ENCODE peak calls at places on chromosomes 7 and 10, in nine cellular contexts. K is left ventricle myocardium inferior, Z is ovary, T is HCT116, D is heart right ventricle, E is HepG2, J is NT2/D1, S is hepatocyte, G is kidney epithelial cell. Q is an unnamed sample. For H3K27me3, the result is how much of the 10 kb centered on the place peaks cover.

GRCh38 chr7:20895563-20895962 is 108.9 kb upstream of the SP8 start:
- DNase-seq in K (no peak), Z (no peak), T (no peak), D (no peak), E (no peak), J (no peak), S (no peak), G (no peak), Q (no peak)

GRCh38 chr10:132715791-132716680 is 69.9 kb downstream of the NKX6-2 start:
- DNase-seq in K (peak), Z (peak), T (no peak), D (peak), E (no peak), J (no peak), S (no peak), G (no peak), Q (no peak)

GRCh38 chr10:7311256-7312178 is 99.3 kb downstream of the SFMBT2 start:
- DNase-seq in K (no peak), Z (no peak), T (no peak), D (no peak), E (no peak), J (no peak), S (peak), G (peak), Q (no peak)

GRCh38 chr10:569961-570630 is 119.4 kb downstream of the DIP2C start:
- DNase-seq in K (no peak), Z (no peak), T (no peak), D (no peak), E (no peak), J (no peak), S (no peak), G (no peak), Q (no peak)

GRCh38 chr10:48248462-48248861 is 26.0 kb downstream of the FRMPD2 start:
- DNase-seq in K (no peak), Z (no peak), T (no peak), D (no peak), E (no peak), J (no peak), S (no peak), G (no peak), Q (no peak)

GRCh38 chr7:117004899-117005298 is 51.6 kb downstream of the ST7 start:
- DNase-seq in K (no peak), Z (no peak), T (no peak), D (no peak), E (no peak), J (no peak), S (no peak), G (no peak), Q (no peak)

GRCh38 chr7:114255404-114255841 is 159.2 kb upstream of the FOXP2 start:
- DNase-seq in K (no peak), Z (no peak), T (no peak), D (no peak), E (no peak), J (no peak), S (no peak), G (no peak), Q (no peak)

GRCh38 chr10:8326702-8327423 is 272.4 kb downstream of the GATA3 start:
- DNase-seq in K (no peak), Z (no peak), T (no peak), D (no peak), E (no peak), J (no peak), S (no peak), G (no peak), Q (peak)

GRCh38 chr10:930415-931325 is 835 bp downstream of the LARP4B start:
- DNase-seq in K (peak), Z (peak), T (no peak), D (peak), E (peak), J (no peak), S (peak), G (no peak), Q (no peak)

GRCh38 chr10:73493781-73494180 is 2.0 kb downstream of the PPP3CB start:
- DNase-seq in K (no peak), Z (no peak), T (no peak), D (no peak), E (no peak), J (no peak), S (no peak), G (no peak), Q (no peak)

GRCh38 chr7:145831616-145832206 is 284.9 kb upstream of the CNTNAP2 start:
- DNase-seq in K (no peak), Z (no peak), T (no peak), D (no peak), E (no peak), J (no peak), S (no peak), G (no peak), Q (no peak)

GRCh38 chr7:8991159-8991558 is 557.8 kb downstream of the NXPH1 start:
- DNase-seq in K (no peak), Z (no peak), T (no peak), D (no peak), E (no peak), J (no peak), S (no peak), G (no peak), Q (no peak)

GRCh38 chr7:33903770-33904679 is 1.3 kb upstream of the BMPER start:
- DNase-seq in K (peak), Z (peak), T (no peak), D (peak), E (peak), J (peak), S (peak), G (no peak), Q (no peak)

GRCh38 chr7:138752568-138753518 is 45.0 kb upstream of the TMEM213 start:
- DNase-seq in K (peak), Z (no peak), T (peak), D (peak), E (peak), J (no peak), S (no peak), G (peak), Q (peak)

GRCh38 chr10:101319241-101319915 is 34.6 kb upstream of the BTRC start:
- DNase-seq in K (no peak), Z (no peak), T (no peak), D (no peak), E (no peak), J (peak), S (peak), G (no peak), Q (no peak)

GRCh38 chr10:94213980-94214379 is 148.8 kb downstream of the NOC3L start:
- DNase-seq in K (no peak), Z (no peak), T (no peak), D (no peak), E (no peak), J (no peak), S (no peak), G (no peak), Q (no peak)

GRCh38 chr7:30543815-30544525 is 39.3 kb upstream of the GGCT start:
- DNase-seq in K (no peak), Z (no peak), T (no peak), D (no peak), E (no peak), J (no peak), S (no peak), G (no peak), Q (no peak)

GRCh38 chr10:76012928-76013327 is 581.5 kb downstream of the LRMDA start:
- DNase-seq in K (no peak), Z (no peak), T (no peak), D (no peak), E (no peak), J (no peak), S (no peak), G (no peak), Q (no peak)

GRCh38 chr10:26439436-26440090 is 1.4 kb downstream of the APBB1IP start:
- DNase-seq in K (no peak), Z (no peak), T (no peak), D (no peak), E (no peak), J (no peak), S (no peak), G (no peak), Q (no peak)

GRCh38 chr10:1847361-1847760 is 110.0 kb upstream of the ADARB2 start:
- DNase-seq in K (no peak), Z (no peak), T (no peak), D (no peak), E (no peak), J (no peak), S (no peak), G (no peak), Q (no peak)

GRCh38 chr10:23095966-23096813 is 811 bp downstream of the MSRB2 start:
- DNase-seq in K (peak), Z (peak), T (no peak), D (peak), E (peak), J (no peak), S (peak), G (peak), Q (peak)

GRCh38 chr7:127107601-127108007 is 145.1 kb downstream of the GRM8 start:
- DNase-seq in K (no peak), Z (no peak), T (peak), D (no peak), E (peak), J (peak), S (peak), G (peak), Q (peak)

GRCh38 chr10:5538892-5539651 is 14.3 kb downstream of the CALML3 start:
- DNase-seq in K (no peak), Z (no peak), T (no peak), D (no peak), E (no peak), J (no peak), S (no peak), G (no peak), Q (no peak)

GRCh38 chr10:22308390-22308789 is 7.8 kb upstream of the COMMD3 start:
- DNase-seq in K (no peak), Z (no peak), T (no peak), D (no peak), E (no peak), J (no peak), S (no peak), G (no peak), Q (no peak)

GRCh38 chr10:71143610-71144009 is 68.8 kb upstream of the UNC5B start:
- DNase-seq in K (no peak), Z (no peak), T (no peak), D (no peak), E (no peak), J (no peak), S (no peak), G (no peak), Q (no peak)
- H3K27me3 ChIP-seq in K (under half), Z (under half), T (under half), D (under half), E (under half), J (under half), S (under half), G (under half), Q (under half)

GRCh38 chr10:97186911-97187310 is 1.2 kb upstream of the SLIT1 start:
- DNase-seq in K (no peak), Z (no peak), T (no peak), D (no peak), E (no peak), J (no peak), S (no peak), G (no peak), Q (no peak)

GRCh38 chr10:97184971-97185325 is 811 bp downstream of the SLIT1 start:
- DNase-seq in K (no peak), Z (no peak), T (no peak), D (no peak), E (no peak), J (no peak), S (no peak), G (no peak), Q (no peak)

GRCh38 chr10:97185326-97186058 is at the start of gene SLIT1:
- DNase-seq in K (no peak), Z (no peak), T (no peak), D (no peak), E (no peak), J (no peak), S (peak), G (no peak), Q (no peak)

GRCh38 chr10:97190452-97190851 is 4.7 kb upstream of the SLIT1 start:
- DNase-seq in K (no peak), Z (no peak), T (no peak), D (no peak), E (no peak), J (no peak), S (no peak), G (no peak), Q (no peak)

GRCh38 chr10:97188234-97188847 is 2.6 kb upstream of the SLIT1 start:
- DNase-seq in K (no peak), Z (no peak), T (no peak), D (no peak), E (no peak), J (no peak), S (no peak), G (no peak), Q (no peak)
- H3K27me3 ChIP-seq in K (half or more), Z (under half), T (under half), D (half or more), E (half or more), J (under half), S (under half), G (half or more), Q (under half)

GRCh38 chr7:23450518-23450917 is 19.8 kb downstream of the IGF2BP3 start:
- DNase-seq in K (no peak), Z (no peak), T (no peak), D (no peak), E (no peak), J (no peak), S (no peak), G (no peak), Q (no peak)

GRCh38 chr7:23454880-23455526 is 15.3 kb downstream of the IGF2BP3 start:
- DNase-seq in K (no peak), Z (no peak), T (no peak), D (no peak), E (no peak), J (no peak), S (no peak), G (no peak), Q (no peak)

GRCh38 chr7:23458044-23458443 is 12.2 kb downstream of the IGF2BP3 start:
- DNase-seq in K (no peak), Z (no peak), T (no peak), D (no peak), E (no peak), J (no peak), S (no peak), G (no peak), Q (no peak)

GRCh38 chr7:23456093-23456492 is 14.2 kb downstream of the IGF2BP3 start:
- DNase-seq in K (no peak), Z (no peak), T (no peak), D (no peak), E (no peak), J (no peak), S (no peak), G (no peak), Q (no peak)
- H3K27me3 ChIP-seq in K (half or more), Z (under half), T (under half), D (half or more), E (under half), J (under half), S (under half), G (under half), Q (under half)

DNA sequence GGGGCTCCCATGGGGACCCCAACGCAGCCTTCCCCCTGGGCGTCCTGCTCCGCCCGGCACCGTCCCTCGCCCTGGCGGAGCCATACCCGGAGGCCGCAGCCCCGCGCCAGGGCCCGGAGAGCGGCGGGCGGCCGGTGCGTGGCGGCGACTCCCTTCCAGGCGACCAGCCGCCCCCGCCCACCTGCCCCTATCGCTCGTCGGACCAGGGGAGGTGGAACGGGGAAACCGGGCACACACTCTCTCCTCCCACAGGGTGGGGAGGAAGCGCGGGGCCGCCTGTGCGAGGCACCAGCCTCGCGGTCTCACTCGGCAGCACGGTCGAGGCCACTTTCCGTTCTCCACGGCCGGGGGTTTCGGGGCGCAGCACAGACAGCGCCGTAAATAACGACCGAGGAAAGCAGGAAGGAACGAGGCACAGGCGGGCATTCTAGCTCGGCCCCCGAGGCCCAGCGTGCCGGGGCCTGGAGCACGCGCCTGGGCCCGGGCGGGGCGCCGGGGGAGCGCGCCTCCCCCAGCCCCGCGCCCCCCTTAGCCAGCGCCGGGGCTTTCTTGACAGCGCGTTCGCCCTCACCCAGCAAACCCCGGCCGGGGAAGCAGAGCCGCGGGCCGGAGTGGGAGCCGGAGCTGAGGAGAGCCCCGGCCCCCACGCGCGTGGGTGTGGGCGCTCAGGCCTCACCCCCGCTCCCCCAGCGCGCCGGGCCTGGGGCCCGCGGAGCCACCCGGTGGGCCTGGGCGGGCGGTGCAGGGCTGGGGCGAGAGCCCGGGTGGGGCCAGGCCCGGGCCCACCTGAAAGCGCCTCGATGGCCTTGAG is 936 bp downstream of the IGF2BP3 start:
- DNase-seq in K (no peak), Z (no peak), T (no peak), D (no peak), E (no peak), J (no peak), S (peak), G (no peak), Q (no peak)
- H3K27me3 ChIP-seq in K (half or more), Z (under half), T (under half), D (half or more), E (under half), J (under half), S (under half), G (under half), Q (half or more)

Q was measured in prostate gland.